ENCODE peak calls at places on chromosomes 5 and 9, in six cellular contexts. A is fibroblast of lung, S is Peyer's patch, Q is body of pancreas, Y is pancreas, M is left ventricle myocardium inferior. G is an unnamed sample.

GRCh38 chr5:64331597-64332277 is 166.1 kb downstream of the RNF180 start:
- DNase-seq in Q (peak; percentile 60), Y (peak; percentile 43), A (no peak), M (peak; percentile 70), S (no peak), G (no peak)

GRCh38 chr5:107359033-107359915 is 311.5 kb downstream of the EFNA5 start:
- DNase-seq in S (no peak), M (no peak), Q (no peak), A (peak; percentile 63), Y (no peak), G (no peak)

GRCh38 chr9:87109851-87110250 is 162.5 kb upstream of the GAS1 start:
- DNase-seq in Y (no peak), A (peak; percentile 43), Q (no peak), S (no peak), M (no peak), G (no peak)

GRCh38 chr5:9653061-9653460 is 22.9 kb upstream of the TAS2R1 start:
- DNase-seq in M (no peak), Q (no peak), A (no peak), S (no peak), Y (no peak), G (no peak)

GRCh38 chr5:132387649-132388117 is 18.2 kb downstream of the SLC22A5 start:
- DNase-seq in A (peak; percentile 100), Y (no peak), S (no peak), M (peak; percentile 48), Q (peak; percentile 79), G (peak; percentile 74)

GRCh38 chr5:134569758-134570364 is 44.4 kb downstream of the JADE2 start:
- DNase-seq in Q (no peak), Y (no peak), S (no peak), M (no peak), A (no peak), G (no peak)

GRCh38 chr5:102271759-102272158 is 24.3 kb downstream of the SLCO4C1 start:
- DNase-seq in S (no peak), Q (no peak), A (no peak), Y (no peak), M (no peak), G (no peak)

GRCh38 chr5:142856269-142856668 is 86.1 kb downstream of the ARHGAP26 start:
- DNase-seq in A (no peak), Q (no peak), M (no peak), Y (no peak), S (no peak), G (no peak)

GRCh38 chr5:116736671-116737070 is 162.0 kb upstream of the SEMA6A start:
- DNase-seq in Q (no peak), S (no peak), A (no peak), M (no peak), Y (no peak), G (no peak)

GRCh38 chr5:40406426-40407211 is 273.1 kb upstream of the PTGER4 start:
- DNase-seq in S (peak; percentile 31), M (no peak), A (no peak), Y (no peak), Q (peak; percentile 38), G (peak; percentile 21)

GRCh38 chr5:122262107-122262506 is 49.9 kb upstream of the SNCAIP start:
- DNase-seq in M (no peak), S (no peak), Q (no peak), Y (no peak), A (peak; percentile 28), G (no peak)

GRCh38 chr5:34930527-34930844 is 1.1 kb downstream of the DNAJC21 start:
- DNase-seq in A (peak; percentile 51), Y (no peak), Q (no peak), M (no peak), S (no peak), G (no peak)

GRCh38 chr5:115227281-115227680 is 35.4 kb downstream of the PGGT1B start:
- DNase-seq in S (no peak), Y (no peak), Q (no peak), A (no peak), M (no peak), G (no peak)
- H3K36me3 ChIP-seq in S (no peaks in the 10 kb centered on the region), Y (no peaks in the 10 kb centered on the region), Q (peaks cover 2% of the 10 kb centered on the region), A (no peaks in the 10 kb centered on the region), M (peaks cover 52% of the 10 kb centered on the region), G (peaks cover 12% of the 10 kb centered on the region)

DNA sequence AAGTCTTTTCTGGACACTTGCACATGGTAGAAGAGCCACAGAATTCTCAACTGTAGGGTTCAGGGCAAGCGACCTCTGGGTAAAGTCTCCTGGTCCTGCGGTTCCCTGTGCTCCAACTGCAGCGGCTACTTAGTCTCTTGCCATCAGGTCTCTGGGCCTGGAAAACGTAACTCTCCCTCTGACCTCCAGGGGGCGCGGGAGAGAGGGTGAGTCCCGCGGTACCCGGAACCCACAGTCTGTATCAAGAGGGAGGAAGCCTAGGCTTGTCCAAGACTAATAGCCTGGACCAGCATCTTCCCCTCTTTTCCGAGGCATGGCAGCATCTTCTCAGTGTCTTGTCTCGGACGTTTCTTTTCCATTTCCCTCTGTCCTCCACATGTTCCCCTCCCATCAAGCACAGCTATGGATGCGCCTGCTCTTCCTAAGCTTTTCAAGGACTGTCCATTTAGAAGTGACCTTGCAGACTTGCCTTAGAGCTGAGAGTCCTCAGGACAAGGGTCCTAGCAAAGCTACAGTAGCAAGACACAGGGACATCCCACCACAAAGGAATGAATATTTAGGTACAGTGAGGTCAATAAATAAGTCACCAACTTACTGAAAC is 59.3 kb downstream of the FSTL4 start:
- DNase-seq in Y (peak; percentile 70), S (peak; percentile 36), A (peak; percentile 28), M (no peak), Q (peak; percentile 55), G (peak; percentile 24)
- TF ChIP-seq CTCF in Y (peak; percentile 71), S (peak; percentile 55), A (peak; percentile 65), M (peak; percentile 63), Q (peak; percentile 49), G (peak; percentile 80)

GRCh38 chr5:181236471-181236870 is 7.2 kb downstream of the RACK1 start:
- DNase-seq in Q (no peak), A (no peak), M (no peak), S (no peak), Y (no peak), G (no peak)
- H3K36me3 ChIP-seq in Q (peaks cover 50% of the 10 kb centered on the region), A (peaks cover 30% of the 10 kb centered on the region), M (peaks cover 99% of the 10 kb centered on the region), S (peaks cover 9% of the 10 kb centered on the region), Y (peaks cover 54% of the 10 kb centered on the region), G (peaks cover 46% of the 10 kb centered on the region)

GRCh38 chr5:180813418-180813817 is 10.8 kb upstream of the MGAT1 start:
- DNase-seq in A (no peak), S (no peak), M (no peak), Y (no peak), Q (peak; percentile 2), G (no peak)
- TF ChIP-seq CTCF in A (no peak), S (peak; percentile 30), M (no peak), Y (no peak), Q (no peak), G (no peak)

DNA sequence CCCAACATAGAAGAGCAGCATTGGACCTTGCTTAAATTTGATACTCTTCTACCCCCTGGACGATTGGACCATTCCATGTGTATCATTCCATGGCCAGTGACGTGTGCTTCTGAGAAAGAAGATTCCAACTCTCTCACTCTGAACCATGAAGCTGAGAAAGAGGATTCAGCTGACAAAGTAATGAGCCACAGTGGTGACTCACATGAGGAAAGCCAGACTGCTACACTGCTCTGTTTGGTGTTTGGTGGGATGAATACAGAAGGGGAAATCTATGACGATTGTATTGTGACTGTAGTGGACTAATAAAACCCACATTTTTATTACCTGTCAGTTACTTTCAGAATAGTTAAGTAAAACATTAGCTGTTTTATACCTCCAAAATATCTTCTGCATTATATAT is 7.5 kb downstream of the HSPA5 start:
- DNase-seq in M (no peak), A (peak; percentile 99), S (no peak), Y (no peak), Q (peak; percentile 19), G (peak; percentile 67)
- H3K36me3 ChIP-seq in M (peaks cover 88% of the 10 kb centered on the region), A (peaks cover 14% of the 10 kb centered on the region), S (peaks cover 3% of the 10 kb centered on the region), Y (peaks cover 22% of the 10 kb centered on the region), Q (peaks cover 8% of the 10 kb centered on the region), G (peaks cover 34% of the 10 kb centered on the region)

DNA sequence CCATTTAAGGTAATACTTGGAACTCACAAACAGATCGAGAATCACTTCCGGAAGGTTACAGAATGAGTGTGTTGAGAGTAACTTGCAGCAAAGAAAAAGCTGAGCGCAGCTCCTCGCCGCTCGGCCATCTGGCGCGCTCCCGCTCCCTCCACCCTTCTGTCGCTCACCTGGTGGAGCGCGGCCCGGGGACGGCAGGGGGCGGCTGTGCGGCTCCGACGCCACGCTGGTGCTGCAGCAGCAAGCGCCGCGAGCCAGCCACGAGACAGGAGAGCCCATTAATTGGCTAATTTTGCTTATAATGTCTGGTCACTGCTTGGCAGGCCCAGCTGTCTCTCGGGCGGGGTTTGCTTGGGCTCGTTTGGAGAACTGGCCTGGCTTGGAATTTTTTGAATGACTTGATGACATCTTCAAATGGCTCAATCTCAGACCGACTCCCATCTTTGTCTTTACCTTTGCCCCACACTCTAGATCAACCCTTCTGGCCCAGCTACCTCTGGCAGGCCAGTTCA is 601.8 kb downstream of the CCDC171 start:
- DNase-seq in Y (peak; percentile 74), Q (peak; percentile 43), A (peak; percentile 64), M (peak; percentile 30), S (no peak), G (peak; percentile 32)
- TF ChIP-seq CTCF in Y (peak; percentile 33), Q (peak; percentile 38), A (peak; percentile 29), M (peak; percentile 53), S (peak; percentile 48), G (no peak)

GRCh38 chr9:136861874-136862457 is 4.1 kb downstream of the EDF1 start:
- DNase-seq in M (no peak), A (no peak), S (no peak), Y (no peak), Q (no peak), G (no peak)
- H3K36me3 ChIP-seq in M (peaks cover 40% of the 10 kb centered on the region), A (peaks cover 25% of the 10 kb centered on the region), S (no peaks in the 10 kb centered on the region), Y (peaks cover 24% of the 10 kb centered on the region), Q (peaks cover 21% of the 10 kb centered on the region), G (peaks cover 8% of the 10 kb centered on the region)

GRCh38 chr5:178211095-178212048 is 7.0 kb downstream of the HNRNPAB start:
- DNase-seq in Y (no peak), A (no peak), M (no peak), Q (no peak), S (no peak), G (peak; percentile 25)
- TF ChIP-seq CTCF in Y (no peak), A (no peak), M (no peak), Q (no peak), S (no peak), G (no peak)